ENCODE peak calls at places on chromosome X, in six cellular contexts. J is OCI-LY7, M is K562, P is mammary epithelial cell, B is PC-9, V is neural progenitor cell. E is an unnamed sample. For H3K79me2, the result is how much of the 10 kb centered on the place peaks cover.

GRCh38 chrX:70470850-70471289 is 26.2 kb downstream of the DLG3 start:
- DNase-seq in J (no peak), V (no peak), P (peak), B (peak), M (no peak), E (peak)

GRCh38 chrX:65902011-65902410 is 137.9 kb downstream of the VSIG4 start:
- DNase-seq in M (no peak), P (no peak), B (no peak), J (no peak), V (no peak), E (no peak)

GRCh38 chrX:45434231-45434630 is 233.6 kb upstream of the DIPK2B start:
- DNase-seq in P (peak), B (no peak), J (no peak), M (no peak), V (no peak), E (no peak)

GRCh38 chrX:15853586-15854079 is 980 bp downstream of the AP1S2 start:
- DNase-seq in J (peak), M (no peak), P (peak), V (peak), B (no peak), E (peak)

GRCh38 chrX:136250191-136251041 is 784 bp downstream of the MAP7D3 start:
- DNase-seq in J (peak), B (no peak), M (no peak), P (no peak), V (peak), E (peak)

GRCh38 chrX:22063284-22063683 is 31.2 kb downstream of the PHEX start:
- DNase-seq in P (peak), B (no peak), J (peak), V (peak), M (no peak), E (peak)

GRCh38 chrX:24515447-24515846 is 50.4 kb downstream of the PDK3 start:
- DNase-seq in J (no peak), M (no peak), B (no peak), P (no peak), V (peak), E (peak)

GRCh38 chrX:136147966-136148365 is 633 bp downstream of the FHL1 start:
- DNase-seq in V (peak), P (no peak), M (no peak), B (no peak), J (no peak), E (no peak)

GRCh38 chrX:38006283-38006682 is at the start of gene SYTL5:
- DNase-seq in B (no peak), J (no peak), V (no peak), P (peak), M (no peak), E (peak)

GRCh38 chrX:16112428-16112827 is 10.9 kb upstream of the GRPR start:
- DNase-seq in V (no peak), M (no peak), B (no peak), P (no peak), J (peak), E (no peak)

GRCh38 chrX:110435191-110435590 is 76.5 kb downstream of the RTL9 start:
- DNase-seq in J (no peak), P (no peak), B (no peak), M (no peak), V (no peak), E (no peak)

GRCh38 chrX:117274943-117275342 is 812.2 kb upstream of the CT83 start:
- DNase-seq in M (no peak), P (no peak), V (no peak), J (no peak), B (no peak), E (no peak)

GRCh38 chrX:144219035-144219434 is 335.2 kb downstream of the UBE2NL start:
- DNase-seq in P (peak), J (peak), V (peak), M (no peak), B (peak), E (no peak)

DNA sequence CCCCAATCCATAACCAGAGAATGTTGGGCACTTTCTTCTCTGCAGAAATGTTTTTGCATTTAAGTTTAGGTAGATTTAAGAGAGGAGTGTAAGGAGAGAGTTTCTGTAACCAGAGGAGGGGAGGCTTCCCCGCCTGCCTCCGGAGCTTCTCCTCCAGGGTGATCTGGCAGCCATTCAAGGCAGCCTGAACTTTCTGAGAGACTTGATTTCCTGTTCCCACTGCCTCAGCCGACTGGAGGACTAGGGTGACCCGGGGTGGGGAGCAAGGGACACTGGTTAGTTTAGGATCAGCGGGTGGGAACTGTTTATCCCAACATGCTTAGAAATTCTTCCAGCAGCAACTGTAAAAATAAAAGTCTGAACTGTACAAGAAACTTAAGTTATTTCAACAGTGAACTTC is 15.1 kb downstream of the FAM9C start:
- DNase-seq in P (no peak), J (no peak), M (no peak), V (no peak), B (peak), E (peak)
- TF ChIP-seq CTCF in P (no peak), J (no peak), M (no peak), V (no peak), B (no peak), E (no peak)

DNA sequence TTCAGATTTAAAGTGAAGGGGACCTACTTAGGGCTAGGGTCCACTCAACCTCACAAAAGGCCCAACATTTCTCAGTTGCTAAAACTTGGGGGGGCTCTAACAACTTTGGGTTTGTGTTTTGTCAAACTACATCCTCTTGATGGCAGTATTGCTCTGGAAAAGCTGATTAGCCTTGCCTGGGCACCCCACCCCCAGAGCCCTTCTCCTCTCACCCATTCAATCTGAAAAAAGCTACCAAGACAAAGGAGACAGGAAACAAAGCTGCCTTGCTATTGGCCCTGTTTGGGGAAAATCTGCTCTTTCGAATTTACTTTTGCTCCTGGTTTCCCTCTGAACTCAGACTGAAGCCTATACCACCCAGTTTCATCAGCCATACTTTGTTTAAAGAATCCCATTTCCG is 195.2 kb upstream of the STK26 start:
- DNase-seq in P (no peak), M (peak), B (no peak), V (peak), J (peak), E (no peak)
- H3K79me2 ChIP-seq in P (under half), M (half or more), B (half or more), V (half or more), J (under half), E (under half)

DNA sequence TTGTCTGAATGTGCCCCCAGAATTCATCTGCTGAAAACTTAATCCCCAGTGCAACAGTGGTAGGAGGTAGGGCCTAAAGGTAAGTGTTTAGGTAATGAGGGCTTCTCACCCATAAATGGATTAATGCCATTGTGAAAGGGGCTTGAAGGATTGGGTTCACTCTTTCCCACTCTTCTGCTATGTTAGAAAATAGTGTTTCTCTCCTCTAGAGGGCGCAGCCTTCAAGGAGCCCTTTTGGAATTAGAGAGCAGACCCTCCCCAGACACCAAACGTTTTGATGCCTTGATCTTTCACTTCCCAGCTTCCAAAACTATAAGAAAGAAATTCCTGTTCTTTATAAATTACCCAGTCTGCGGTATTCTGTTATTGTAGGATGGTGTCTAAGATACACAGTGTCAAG is 706.4 kb downstream of the SMARCA1 start:
- DNase-seq in V (peak), M (peak), P (no peak), B (no peak), J (peak), E (no peak)
- TF ChIP-seq CTCF in V (peak), M (no peak), P (peak), B (peak), J (peak), E (no peak)

GRCh38 chrX:13571136-13571535 is 1.7 kb downstream of the EGFL6 start:
- DNase-seq in V (no peak), B (no peak), M (no peak), P (no peak), J (no peak), E (no peak)

GRCh38 chrX:13574600-13574999 is 5.2 kb downstream of the EGFL6 start:
- DNase-seq in B (no peak), V (no peak), P (no peak), J (no peak), M (no peak), E (no peak)

GRCh38 chrX:13569479-13570244 is at the start of gene EGFL6:
- DNase-seq in J (no peak), V (peak), M (no peak), P (no peak), B (no peak), E (no peak)

DNA sequence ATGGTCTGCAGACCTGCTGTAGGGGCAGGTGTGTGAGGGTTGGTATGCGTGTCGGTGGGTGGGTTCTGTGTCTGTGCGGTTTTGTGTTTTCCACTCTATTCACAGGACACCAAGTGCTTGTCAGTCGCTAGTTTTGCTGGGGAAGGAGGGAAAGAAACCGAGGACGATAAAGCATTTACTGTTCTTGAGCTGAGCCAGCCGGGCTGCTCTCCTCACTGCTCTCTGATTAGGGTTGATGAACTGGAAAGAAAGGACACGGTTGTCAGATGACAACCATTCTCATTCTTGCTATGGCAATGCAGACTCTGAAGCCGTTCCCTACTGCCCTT is 808 bp downstream of the EGFL6 start:
- DNase-seq in M (no peak), P (no peak), J (no peak), V (peak), B (no peak), E (no peak)
- H3K79me2 ChIP-seq in M (under half), P (under half), J (under half), V (under half), B (under half), E (under half)

GRCh38 chrX:155967653-155968052 is 29.8 kb upstream of the IL9R start:
- DNase-seq in P (peak), J (no peak), B (no peak), V (no peak), M (no peak), E (no peak)

GRCh38 chrX:155968106-155968714 is 29.3 kb upstream of the IL9R start:
- DNase-seq in B (no peak), J (no peak), M (no peak), V (no peak), P (no peak), E (no peak)

GRCh38 chrX:155962906-155963305 is 34.6 kb upstream of the IL9R start:
- DNase-seq in J (no peak), P (no peak), V (no peak), M (no peak), B (no peak), E (no peak)

DNA sequence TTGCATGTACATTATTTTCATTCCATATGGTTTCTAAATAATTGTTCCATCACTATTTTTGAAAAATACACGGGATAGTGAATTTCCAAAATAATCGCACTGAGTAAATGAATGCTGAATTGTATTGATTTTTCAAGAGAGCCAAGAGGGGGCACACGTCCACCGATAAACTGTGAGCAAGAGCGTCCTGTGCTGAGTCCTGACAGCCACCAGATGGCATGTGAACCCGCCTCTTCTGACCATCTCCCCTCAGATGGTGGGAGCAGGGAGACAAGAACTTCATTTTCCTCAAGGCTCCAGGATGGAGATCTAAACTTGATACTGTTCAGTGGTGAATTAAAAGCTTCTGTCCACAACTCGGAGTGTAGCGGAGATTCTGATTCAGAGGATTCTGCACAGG is 30.6 kb upstream of the IL9R start:
- DNase-seq in J (peak), P (no peak), M (peak), B (peak), V (peak), E (no peak)
- TF ChIP-seq CTCF in J (peak), P (peak), M (peak), B (peak), V (peak), E (no peak)

GRCh38 chrX:98407526-98408049 is 1523.9 kb downstream of the RPA4 start:
- DNase-seq in J (no peak), B (no peak), P (no peak), V (no peak), M (no peak), E (no peak)

GRCh38 chrX:98405376-98405775 is 1521.7 kb downstream of the RPA4 start:
- DNase-seq in J (no peak), M (no peak), P (no peak), B (peak), V (no peak), E (peak)
- H3K79me2 ChIP-seq in J (under half), M (under half), P (under half), B (under half), V (under half), E (under half)

GRCh38 chrX:19332983-19333382 is 10.7 kb upstream of the PDHA1 start:
- DNase-seq in J (no peak), V (no peak), M (no peak), B (no peak), P (no peak), E (peak)

DNA sequence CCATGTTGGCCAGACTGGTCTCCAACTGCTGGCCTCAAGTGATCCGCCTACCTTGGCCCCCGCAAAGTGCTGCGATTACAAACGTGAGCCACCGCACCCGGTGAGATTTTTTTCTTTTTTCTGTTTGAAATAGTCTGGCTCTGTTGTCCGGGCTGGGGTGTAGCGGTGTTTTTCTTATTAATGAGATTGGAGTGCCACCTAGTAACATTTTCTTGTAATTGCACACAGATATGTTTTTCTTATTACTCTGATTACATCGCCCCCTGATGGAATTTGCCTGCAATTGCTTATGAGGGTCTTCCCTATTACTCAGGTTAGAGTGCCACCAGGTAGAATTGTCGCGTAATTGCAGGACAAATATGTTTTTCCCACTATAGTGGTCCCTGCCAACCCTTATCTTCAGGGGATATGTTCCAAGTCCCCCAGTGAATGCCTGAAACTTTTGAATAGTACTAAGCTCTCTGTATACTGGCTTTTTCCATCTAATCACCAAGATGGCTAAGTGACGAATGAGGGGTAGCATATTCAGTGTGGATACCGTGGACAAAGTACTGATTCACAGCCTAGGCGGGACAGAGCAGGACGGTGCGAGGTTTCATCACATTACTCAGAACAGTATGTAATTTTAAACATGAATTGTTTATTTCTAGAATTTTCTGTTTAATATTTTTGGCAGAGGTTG is 8.6 kb upstream of the PDHA1 start:
- DNase-seq in P (peak), B (no peak), V (peak), M (peak), J (peak), E (peak)
- TF ChIP-seq CTCF in P (peak), B (peak), V (peak), M (peak), J (peak), E (peak)

DNA sequence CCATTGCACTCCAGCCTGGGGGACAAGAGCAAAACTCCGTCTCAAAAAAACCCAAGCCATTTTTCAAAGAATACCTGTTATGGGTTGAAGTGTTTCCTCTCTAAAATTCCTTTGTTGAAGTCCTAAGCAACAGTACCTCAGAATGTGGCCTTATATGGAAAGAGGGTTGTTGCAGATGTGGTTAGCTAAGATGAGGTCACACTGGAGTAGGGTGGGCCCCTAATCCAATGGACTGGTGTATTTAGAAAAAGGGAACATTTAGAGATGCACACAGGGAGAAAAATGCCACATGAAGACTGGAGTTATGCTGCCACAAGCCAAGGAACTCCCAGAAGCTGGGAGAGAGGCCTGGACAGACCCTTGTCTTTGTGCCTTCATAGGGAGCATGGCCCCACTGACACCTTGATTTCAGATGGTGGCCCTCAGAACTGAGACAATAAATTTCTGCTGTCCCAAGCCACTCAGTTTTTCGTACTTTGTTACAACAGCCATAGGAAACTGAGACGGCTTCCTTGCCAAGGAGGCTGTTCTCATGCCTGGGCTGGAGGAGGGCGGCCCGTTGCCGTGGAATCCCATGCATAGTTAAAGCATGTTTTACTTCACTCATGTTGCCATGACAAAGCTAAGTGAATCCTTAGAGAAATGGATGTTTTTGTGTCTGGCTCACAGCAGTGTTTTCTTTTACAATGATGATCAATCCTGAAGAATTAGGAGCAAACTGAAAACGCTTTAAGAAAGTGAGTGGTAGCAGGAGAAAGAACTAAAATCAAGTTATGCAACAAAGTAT is 16.5 kb downstream of the TRAPPC2 start:
- DNase-seq in B (no peak), M (no peak), P (no peak), J (no peak), V (no peak), E (peak)
- H3K79me2 ChIP-seq in B (under half), M (under half), P (under half), J (under half), V (under half), E (under half)

GRCh38 chrX:11913001-11913400 is 155.0 kb downstream of the MSL3 start:
- DNase-seq in V (no peak), J (no peak), B (no peak), M (no peak), P (no peak), E (no peak)

GRCh38 chrX:11908371-11908770 is 150.3 kb downstream of the MSL3 start:
- DNase-seq in M (no peak), V (peak), J (peak), P (peak), B (no peak), E (peak)
- TF ChIP-seq CTCF in M (peak), V (peak), J (peak), P (peak), B (peak), E (peak)